ENCODE peak calls at places on chromosomes 3 and 15, in four cellular contexts. F, R, Z and N are unnamed samples.

GRCh38 chr3:18988619-18989229 is 159.6 kb upstream of the KCNH8 start:
- DNase-seq in R (no peak), Z (peak; percentile 46), F (no peak), N (no peak)

GRCh38 chr3:50241163-50241562 is 5.2 kb downstream of the GNAI2 start:
- DNase-seq in Z (no peak), F (no peak), R (no peak), N (no peak)

GRCh38 chr15:65094294-65094995 is 17.9 kb downstream of the KBTBD13 start:
- DNase-seq in F (no peak), R (no peak), Z (no peak), N (peak; percentile 87)

GRCh38 chr3:100706365-100706764 is 2.9 kb upstream of the TFG start:
- DNase-seq in R (no peak), Z (no peak), F (no peak), N (no peak)

GRCh38 chr3:186099178-186099577 is 9.7 kb downstream of the ETV5 start:
- DNase-seq in F (peak; percentile 80), Z (no peak), R (peak; percentile 67), N (peak; percentile 80)

GRCh38 chr3:197507541-197507940 is 48.2 kb downstream of the BDH1 start:
- DNase-seq in Z (no peak), F (no peak), R (no peak), N (no peak)

GRCh38 chr15:70159397-70160009 is 61.8 kb upstream of the TLE3 start:
- DNase-seq in Z (no peak), F (no peak), R (no peak), N (no peak)

GRCh38 chr3:120227710-120228347 is 57.2 kb downstream of the GPR156 start:
- DNase-seq in Z (no peak), F (no peak), R (no peak), N (no peak)

GRCh38 chr3:134326760-134327593 is 47.3 kb downstream of the AMOTL2 start:
- DNase-seq in R (no peak), F (peak; percentile 83), Z (peak; percentile 99), N (peak; percentile 47)

GRCh38 chr3:121482651-121483050 is 63.1 kb downstream of the POLQ start:
- DNase-seq in F (no peak), Z (peak; percentile 90), R (no peak), N (no peak)

GRCh38 chr15:36117394-36117793 is 462.0 kb upstream of the CDIN1 start:
- DNase-seq in F (no peak), Z (peak; percentile 32), R (no peak), N (no peak)

GRCh38 chr15:52031542-52031941 is 12.5 kb downstream of the MAPK6 start:
- DNase-seq in R (no peak), F (no peak), Z (peak; percentile 22), N (no peak)

GRCh38 chr15:59369597-59369996 is 3.1 kb downstream of the MYO1E start:
- DNase-seq in Z (peak; percentile 38), R (no peak), F (no peak), N (no peak)

GRCh38 chr3:5122030-5122740 is at the start of gene ARL8B:
- DNase-seq in R (peak; percentile 92), F (peak; percentile 98), Z (peak; percentile 88), N (peak; percentile 92)

GRCh38 chr3:81492048-81492447 is 269.4 kb downstream of the GBE1 start:
- DNase-seq in F (no peak), R (no peak), Z (no peak), N (no peak)